ENCODE peak calls at places on chromosomes 11 and 22, in seven cellular contexts. Z, L, A, Q, G, R and C are unnamed samples.

GRCh38 chr11:12232819-12233601 is 122.6 kb downstream of the MICAL2 start:
- DNase-seq in Q (no peak), Z (no peak), A (peak), R (no peak), L (no peak), G (peak), C (no peak)

GRCh38 chr11:1761857-1762536 is 1.7 kb downstream of the CTSD start:
- DNase-seq in A (no peak), L (no peak), G (no peak), Q (peak), R (peak), Z (no peak), C (no peak)

GRCh38 chr11:4105916-4106315 is 11.3 kb downstream of the RRM1 start:
- DNase-seq in Q (no peak), R (no peak), G (no peak), A (no peak), L (no peak), Z (no peak), C (no peak)

GRCh38 chr22:20186183-20186870 is 35.5 kb upstream of the CCDC188 start:
- DNase-seq in G (no peak), L (no peak), Z (no peak), Q (no peak), R (no peak), A (no peak), C (no peak)

GRCh38 chr11:63549411-63549810 is 12.8 kb downstream of the PLAAT4 start:
- DNase-seq in G (no peak), A (no peak), L (no peak), Q (no peak), R (no peak), Z (no peak), C (no peak)

GRCh38 chr11:99739464-99740089 is 718.8 kb downstream of the CNTN5 start:
- DNase-seq in Q (no peak), R (no peak), Z (no peak), L (no peak), A (peak), G (peak), C (peak)

GRCh38 chr11:134503596-134503995 is 91.6 kb upstream of the B3GAT1 start:
- DNase-seq in A (no peak), R (no peak), Q (no peak), L (no peak), Z (no peak), G (no peak), C (no peak)

GRCh38 chr11:19698493-19699292 is 13.9 kb upstream of the NAV2 start:
- DNase-seq in Z (no peak), A (no peak), Q (no peak), G (peak), R (no peak), L (no peak), C (peak)

GRCh38 chr11:117834838-117835443 is 10.4 kb upstream of the FXYD2 start:
- DNase-seq in R (no peak), L (no peak), G (no peak), Z (no peak), Q (no peak), A (no peak), C (no peak)

GRCh38 chr11:46127150-46127638 is 5.9 kb upstream of the PHF21A start:
- DNase-seq in Q (no peak), A (peak), Z (no peak), R (peak), L (no peak), G (peak), C (no peak)

GRCh38 chr22:32480238-32480637 is 5.6 kb downstream of the FBXO7 start:
- DNase-seq in G (no peak), R (no peak), A (no peak), Z (no peak), L (no peak), Q (no peak), C (no peak)

GRCh38 chr22:19530751-19531150 is 6.5 kb upstream of the CLDN5 start:
- DNase-seq in Z (no peak), A (no peak), L (no peak), Q (no peak), R (no peak), G (no peak), C (no peak)

GRCh38 chr22:28123989-28124766 is 205.1 kb upstream of the PITPNB start:
- DNase-seq in G (no peak), A (no peak), L (no peak), R (no peak), Q (no peak), Z (no peak), C (no peak)

GRCh38 chr22:26460202-26460601 is 23.4 kb downstream of the HPS4 start:
- DNase-seq in Z (no peak), A (no peak), L (no peak), Q (no peak), R (no peak), G (no peak), C (no peak)

GRCh38 chr11:78660451-78660850 is 85.8 kb upstream of the NARS2 start:
- DNase-seq in A (no peak), Z (no peak), G (no peak), Q (no peak), L (no peak), R (no peak), C (no peak)

GRCh38 chr11:65640483-65641207 is 2.7 kb downstream of the SIPA1 start:
- DNase-seq in Z (no peak), R (peak), A (no peak), Q (no peak), L (peak), G (no peak), C (no peak)

GRCh38 chr11:16026849-16027248 is 329.5 kb downstream of the SOX6 start:
- DNase-seq in R (no peak), Z (no peak), A (no peak), G (no peak), Q (no peak), L (no peak), C (no peak)

GRCh38 chr11:70029115-70029830 is 48.8 kb upstream of the ANO1 start:
- DNase-seq in A (no peak), Z (no peak), G (no peak), L (no peak), R (no peak), Q (no peak), C (peak)

GRCh38 chr11:64590763-64591221 is at the start of gene SLC22A12:
- DNase-seq in G (no peak), R (peak), A (no peak), L (no peak), Z (no peak), Q (no peak), C (no peak)

GRCh38 chr11:933936-934335 is 8.3 kb downstream of the AP2A2 start:
- DNase-seq in Z (no peak), A (no peak), R (no peak), L (no peak), Q (no peak), G (no peak), C (no peak)

GRCh38 chr11:8087185-8087584 is 6.2 kb downstream of the TUB start:
- DNase-seq in G (no peak), R (no peak), Z (no peak), Q (no peak), L (no peak), A (no peak), C (no peak)

GRCh38 chr11:8828580-8829358 is 82.2 kb upstream of the AKIP1 start:
- DNase-seq in G (no peak), Q (no peak), L (no peak), R (no peak), Z (no peak), A (peak), C (peak)

GRCh38 chr11:134033696-134034491 is 35.0 kb upstream of the JAM3 start:
- DNase-seq in L (peak), Q (peak), A (peak), R (peak), Z (no peak), G (peak), C (peak)

GRCh38 chr11:134762248-134763029 is 350.4 kb upstream of the B3GAT1 start:
- DNase-seq in G (no peak), R (no peak), Q (peak), A (no peak), L (no peak), Z (no peak), C (no peak)

GRCh38 chr11:45879803-45880685 is 5.4 kb upstream of the MAPK8IP1 start:
- DNase-seq in G (no peak), Z (no peak), Q (peak), L (no peak), A (no peak), R (no peak), C (no peak)

GRCh38 chr11:82225502-82225901 is 508.2 kb downstream of the FAM181B start:
- DNase-seq in A (no peak), Q (no peak), G (no peak), R (no peak), Z (no peak), L (no peak), C (no peak)

GRCh38 chr11:82229346-82229745 is 504.3 kb downstream of the FAM181B start:
- DNase-seq in G (peak), L (no peak), Z (no peak), Q (no peak), A (peak), R (no peak), C (peak)

DNA sequence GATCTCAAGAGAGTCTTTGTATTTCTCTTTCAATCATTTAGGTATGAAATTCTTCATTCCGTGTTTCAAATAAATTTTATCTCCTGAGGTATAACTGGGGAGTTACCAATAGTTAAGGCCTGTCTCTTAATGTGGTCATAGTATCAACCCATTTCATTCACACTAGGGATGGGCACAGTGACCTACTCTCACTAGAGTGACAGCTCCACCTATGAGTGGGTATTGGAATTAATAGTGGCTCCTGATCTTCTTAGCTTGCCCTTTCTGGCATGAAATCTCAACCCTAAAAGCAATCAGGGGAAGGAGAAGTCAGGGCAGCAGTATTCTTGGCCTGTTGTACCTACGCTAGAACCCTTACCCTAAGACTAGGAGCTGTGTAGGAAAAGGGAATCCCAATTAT is 507.7 kb downstream of the FAM181B start:
- DNase-seq in A (no peak), R (no peak), G (no peak), Q (no peak), L (no peak), Z (no peak), C (no peak)
- TF ChIP-seq CTCF in A (no peak), R (no peak), G (no peak), Q (no peak), L (no peak), Z (no peak), C (no peak)

GRCh38 chr11:27553186-27553585 is 46.6 kb upstream of the LIN7C start:
- DNase-seq in L (no peak), Q (no peak), G (no peak), A (no peak), R (no peak), Z (no peak), C (no peak)

GRCh38 chr11:27552356-27552755 is 45.8 kb upstream of the LIN7C start:
- DNase-seq in R (no peak), Q (no peak), G (no peak), L (no peak), Z (no peak), A (no peak), C (no peak)

GRCh38 chr11:27557223-27557622 is 50.7 kb upstream of the LIN7C start:
- DNase-seq in A (no peak), R (no peak), L (no peak), Z (no peak), G (no peak), Q (no peak), C (no peak)

GRCh38 chr11:27558401-27558800 is 51.8 kb upstream of the LIN7C start:
- DNase-seq in Z (no peak), R (no peak), A (no peak), Q (no peak), G (peak), L (no peak), C (peak)

GRCh38 chr11:27555264-27555663 is 48.7 kb upstream of the LIN7C start:
- DNase-seq in Z (no peak), R (no peak), L (no peak), Q (no peak), A (no peak), G (no peak), C (no peak)
- TF ChIP-seq CTCF in Z (no peak), R (no peak), L (no peak), Q (no peak), A (no peak), G (no peak), C (no peak)

GRCh38 chr11:10204021-10204420 is 90.0 kb downstream of the SBF2 start:
- DNase-seq in Q (no peak), R (no peak), A (no peak), Z (no peak), G (no peak), L (no peak), C (no peak)

GRCh38 chr11:10211470-10211869 is 82.5 kb downstream of the SBF2 start:
- DNase-seq in A (no peak), Q (no peak), G (no peak), L (no peak), Z (no peak), R (no peak), C (no peak)

GRCh38 chr11:10205928-10206327 is 88.1 kb downstream of the SBF2 start:
- DNase-seq in Z (no peak), R (no peak), L (no peak), G (no peak), Q (peak), A (no peak), C (no peak)

DNA sequence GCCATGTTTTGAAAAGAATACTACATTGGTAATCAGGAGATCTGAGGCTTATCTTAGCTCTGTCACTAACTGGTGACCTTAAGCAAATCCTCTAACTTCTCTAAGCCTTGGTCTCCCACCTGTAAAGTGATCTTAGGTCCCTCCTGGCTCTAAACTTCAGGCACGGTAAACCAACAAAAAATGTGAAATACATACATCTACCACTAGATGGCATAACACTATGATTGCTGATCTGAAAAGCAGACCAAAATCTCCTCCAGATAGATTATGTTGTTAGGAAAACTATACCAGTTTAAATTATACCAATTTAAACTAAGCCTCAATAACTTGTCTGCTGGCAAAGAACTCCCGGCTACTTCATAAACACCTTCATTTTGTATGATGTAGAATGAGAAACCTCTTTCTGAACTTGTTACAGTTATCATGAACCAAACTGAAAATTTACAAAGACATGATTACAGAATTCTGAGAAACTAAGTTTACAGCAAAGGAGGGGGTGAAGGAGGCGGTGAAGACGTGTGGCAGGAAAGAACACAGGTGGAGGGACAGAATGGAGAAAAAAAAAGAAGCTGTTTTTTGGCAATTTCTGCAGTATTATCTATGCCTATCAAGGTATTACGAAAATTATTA is 85.9 kb downstream of the SBF2 start:
- DNase-seq in L (no peak), R (no peak), Z (peak), A (no peak), G (peak), Q (no peak), C (peak)
- TF ChIP-seq CTCF in L (peak), R (peak), Z (peak), A (peak), G (peak), Q (peak), C (peak)

GRCh38 chr11:24779791-24780190 is 282.9 kb downstream of the LUZP2 start:
- DNase-seq in A (no peak), R (no peak), Q (no peak), G (peak), Z (no peak), L (no peak), C (peak)

GRCh38 chr11:24781288-24781687 is 284.4 kb downstream of the LUZP2 start:
- DNase-seq in R (no peak), L (no peak), Z (no peak), A (no peak), Q (no peak), G (no peak), C (peak)
- TF ChIP-seq CTCF in R (no peak), L (no peak), Z (no peak), A (no peak), Q (no peak), G (no peak), C (no peak)

DNA sequence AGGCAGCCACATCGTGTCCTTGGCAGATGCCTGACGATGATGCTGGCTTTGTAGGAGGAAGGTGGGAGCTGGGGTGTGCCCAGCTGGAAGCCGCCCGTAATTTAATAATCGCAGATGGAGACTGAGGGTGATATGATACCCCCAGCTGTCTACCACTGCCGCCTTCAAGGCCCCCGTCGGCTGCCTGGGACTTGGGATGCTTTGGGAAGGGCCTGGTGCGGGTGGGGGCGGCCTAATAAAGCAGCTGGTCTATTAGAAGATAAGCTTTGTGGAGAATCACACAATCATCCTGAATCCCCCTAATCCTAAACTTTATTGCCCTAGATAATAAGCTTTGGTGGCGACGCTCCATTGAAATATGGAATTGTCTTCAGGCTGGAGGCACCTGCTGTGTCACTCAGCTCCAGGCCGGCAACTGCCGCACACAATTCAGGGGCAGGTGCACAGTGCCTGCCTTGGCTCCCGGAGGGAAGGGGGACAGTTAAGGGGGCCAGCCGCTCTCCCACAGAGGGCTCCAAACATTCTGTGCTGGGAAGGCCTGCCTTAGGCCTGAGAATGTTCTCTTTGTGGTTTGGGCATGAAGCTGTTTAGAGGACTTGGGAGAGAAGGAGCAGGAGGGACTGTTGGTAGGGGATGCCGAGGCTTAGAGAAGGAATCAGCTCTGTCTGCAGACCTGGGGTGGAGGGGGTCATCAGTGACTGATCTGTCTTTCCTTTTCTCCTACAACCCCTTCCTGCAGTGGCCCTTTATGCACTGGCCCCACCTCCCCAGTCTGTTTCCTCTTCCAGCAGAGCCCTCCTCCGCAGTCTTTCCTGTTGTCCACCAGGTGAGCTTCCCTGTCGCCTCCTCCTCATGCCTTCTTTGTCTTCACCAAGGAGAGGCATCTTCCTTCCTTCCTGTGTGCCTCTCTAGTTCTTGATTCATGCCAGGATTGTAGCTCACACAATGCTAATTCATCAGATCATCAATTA is 65.3 kb downstream of the ARL14EP start:
- DNase-seq in G (no peak), A (no peak), Z (no peak), R (no peak), Q (no peak), L (no peak), C (no peak)
- TF ChIP-seq CTCF in G (no peak), A (no peak), Z (no peak), R (no peak), Q (no peak), L (no peak), C (no peak)

GRCh38 chr22:45292675-45293402 is 8.1 kb downstream of the UPK3A start:
- DNase-seq in L (no peak), Q (no peak), A (no peak), Z (no peak), G (no peak), R (no peak), C (no peak)

GRCh38 chr22:45294030-45294429 is 9.3 kb downstream of the UPK3A start:
- DNase-seq in A (no peak), L (no peak), Q (no peak), R (no peak), Z (no peak), G (no peak), C (no peak)

GRCh38 chr22:45298934-45299505 is 10.7 kb upstream of the FAM118A start:
- DNase-seq in G (no peak), A (no peak), Z (no peak), R (no peak), Q (no peak), L (no peak), C (no peak)

GRCh38 chr22:45296628-45297297 is 12.0 kb downstream of the UPK3A start:
- DNase-seq in L (no peak), R (no peak), Q (no peak), A (no peak), Z (no peak), G (no peak), C (no peak)

DNA sequence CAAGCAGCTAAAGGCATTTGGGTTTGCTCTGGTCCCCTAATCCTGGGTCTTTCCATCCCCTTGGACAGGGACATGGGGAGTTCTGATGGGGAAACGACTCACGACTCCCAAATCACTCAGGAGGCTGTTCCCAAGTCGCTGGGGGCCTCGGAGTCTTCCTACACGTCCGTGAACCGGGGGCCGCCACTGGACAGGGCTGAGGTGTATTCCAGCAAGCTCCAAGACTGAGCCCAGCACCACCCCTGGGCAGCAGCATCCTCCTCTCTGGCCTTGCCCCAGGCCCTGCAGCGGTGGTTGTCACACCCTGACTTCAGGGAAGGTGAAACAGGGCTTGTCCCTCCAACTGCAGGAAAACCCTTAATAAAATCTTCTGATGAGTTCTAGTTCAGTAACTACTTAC is 10.7 kb downstream of the UPK3A start:
- DNase-seq in Z (no peak), A (no peak), R (no peak), L (no peak), Q (no peak), G (no peak), C (no peak)
- TF ChIP-seq CTCF in Z (no peak), A (no peak), R (no peak), L (no peak), Q (no peak), G (no peak), C (no peak)